ENCODE peak calls at places on chromosomes 12 and 14, in ten cellular contexts. J is endothelial cell of umbilical vein, R is HCT116, M is adipocyte, I is PC-3, X is neural progenitor cell, L is mesendoderm, F is fibroblast of lung, W is IMR-90, Z is astrocyte. V is an unnamed sample.

GRCh38 chr12:113568021-113568420 is 96.3 kb upstream of the LHX5 start:
- DNase-seq in J (no peak), R (no peak), M (no peak), I (no peak), X (peak), L (no peak), F (no peak), W (no peak), Z (no peak), V (no peak)

GRCh38 chr12:5088586-5089264 is 45.0 kb downstream of the KCNA5 start:
- DNase-seq in J (no peak), R (no peak), M (peak), I (peak), X (no peak), L (no peak), F (peak), W (peak), Z (peak), V (peak)

GRCh38 chr12:113039911-113040425 is 16.6 kb upstream of the DTX1 start:
- DNase-seq in J (no peak), R (no peak), M (no peak), I (peak), X (no peak), L (no peak), F (no peak), W (no peak), Z (no peak), V (no peak)

GRCh38 chr12:72219937-72220336 is 52.2 kb upstream of the TRHDE start:
- DNase-seq in J (no peak), R (no peak), M (no peak), I (no peak), X (no peak), L (no peak), F (no peak), W (no peak), Z (no peak), V (no peak)

GRCh38 chr14:104181761-104182530 is 43.6 kb downstream of the KIF26A start:
- DNase-seq in J (no peak), R (peak), M (no peak), I (peak), X (no peak), L (no peak), F (no peak), W (no peak), Z (no peak), V (no peak)

GRCh38 chr12:52245259-52245961 is 12.4 kb downstream of the KRT7 start:
- DNase-seq in J (no peak), R (no peak), M (no peak), I (peak), X (no peak), L (no peak), F (no peak), W (no peak), Z (no peak), V (no peak)

GRCh38 chr14:39279515-39279914 is 45.8 kb downstream of the MIA2 start:
- DNase-seq in J (no peak), R (no peak), M (no peak), I (no peak), X (no peak), L (no peak), F (no peak), W (no peak), Z (no peak), V (no peak)

GRCh38 chr12:116331876-116332275 is 54.4 kb upstream of the MED13L start:
- DNase-seq in J (no peak), R (no peak), M (no peak), I (no peak), X (no peak), L (no peak), F (no peak), W (no peak), Z (no peak), V (no peak)

GRCh38 chr12:64181504-64182291 is 40.4 kb downstream of the KICS2 start:
- DNase-seq in J (peak), R (peak), M (peak), I (peak), X (peak), L (peak), F (peak), W (peak), Z (peak), V (peak)

GRCh38 chr14:88551094-88551870 is 3.5 kb downstream of the PTPN21 start:
- DNase-seq in J (peak), R (peak), M (peak), I (peak), X (peak), L (peak), F (peak), W (peak), Z (peak), V (peak)

GRCh38 chr12:109726511-109727038 is 12.9 kb downstream of the FAM222A start:
- DNase-seq in J (no peak), R (no peak), M (no peak), I (no peak), X (no peak), L (no peak), F (no peak), W (no peak), Z (no peak), V (peak)

GRCh38 chr14:35333797-35334743 is 41.9 kb downstream of the PSMA6 start:
- DNase-seq in J (no peak), R (no peak), M (no peak), I (no peak), X (no peak), L (no peak), F (no peak), W (no peak), Z (no peak), V (no peak)

GRCh38 chr12:72010365-72010764 is 71.7 kb downstream of the TPH2 start:
- DNase-seq in J (no peak), R (no peak), M (peak), I (no peak), X (no peak), L (no peak), F (peak), W (peak), Z (peak), V (no peak)

GRCh38 chr12:94650143-94651056 is at the start of gene TMCC3:
- DNase-seq in J (peak), R (no peak), M (peak), I (peak), X (peak), L (peak), F (peak), W (no peak), Z (no peak), V (peak)

GRCh38 chr12:128606040-128606439 is 217.7 kb downstream of the SLC15A4 start:
- DNase-seq in J (no peak), R (no peak), M (no peak), I (no peak), X (no peak), L (peak), F (no peak), W (no peak), Z (no peak), V (no peak)

GRCh38 chr14:102819176-102819628 is 42.0 kb downstream of the TRAF3 start:
- DNase-seq in J (no peak), R (no peak), M (no peak), I (no peak), X (no peak), L (no peak), F (no peak), W (no peak), Z (no peak), V (no peak)

GRCh38 chr14:102504302-102504950 is 5.2 kb downstream of the ANKRD9 start:
- DNase-seq in J (no peak), R (no peak), M (no peak), I (no peak), X (no peak), L (no peak), F (no peak), W (no peak), Z (no peak), V (no peak)

GRCh38 chr14:75971509-75971908 is 10.3 kb downstream of the TGFB3 start:
- DNase-seq in J (no peak), R (no peak), M (no peak), I (no peak), X (no peak), L (no peak), F (no peak), W (no peak), Z (no peak), V (no peak)

GRCh38 chr14:44910826-44911225 is 50.9 kb downstream of the KLHL28 start:
- DNase-seq in J (no peak), R (no peak), M (no peak), I (no peak), X (no peak), L (no peak), F (no peak), W (no peak), Z (no peak), V (no peak)

GRCh38 chr12:100391856-100392255 is 35.0 kb downstream of the SLC17A8 start:
- DNase-seq in J (no peak), R (no peak), M (peak), I (peak), X (no peak), L (no peak), F (no peak), W (no peak), Z (no peak), V (no peak)

GRCh38 chr12:65232490-65233077 is 45.9 kb upstream of the MSRB3 start:
- DNase-seq in J (peak), R (no peak), M (peak), I (peak), X (no peak), L (peak), F (peak), W (peak), Z (peak), V (no peak)

GRCh38 chr14:82075566-82075965 is 541.9 kb upstream of the SEL1L start:
- DNase-seq in J (no peak), R (no peak), M (peak), I (peak), X (peak), L (peak), F (peak), W (no peak), Z (no peak), V (no peak)

GRCh38 chr12:11026118-11026517 is 3.7 kb upstream of the TAS2R19 start:
- DNase-seq in J (no peak), R (no peak), M (no peak), I (peak), X (peak), L (peak), F (no peak), W (no peak), Z (no peak), V (no peak)

GRCh38 chr14:57617510-57617909 is 123.9 kb upstream of the CCDC198 start:
- DNase-seq in J (no peak), R (no peak), M (no peak), I (no peak), X (no peak), L (peak), F (no peak), W (no peak), Z (no peak), V (no peak)

DNA sequence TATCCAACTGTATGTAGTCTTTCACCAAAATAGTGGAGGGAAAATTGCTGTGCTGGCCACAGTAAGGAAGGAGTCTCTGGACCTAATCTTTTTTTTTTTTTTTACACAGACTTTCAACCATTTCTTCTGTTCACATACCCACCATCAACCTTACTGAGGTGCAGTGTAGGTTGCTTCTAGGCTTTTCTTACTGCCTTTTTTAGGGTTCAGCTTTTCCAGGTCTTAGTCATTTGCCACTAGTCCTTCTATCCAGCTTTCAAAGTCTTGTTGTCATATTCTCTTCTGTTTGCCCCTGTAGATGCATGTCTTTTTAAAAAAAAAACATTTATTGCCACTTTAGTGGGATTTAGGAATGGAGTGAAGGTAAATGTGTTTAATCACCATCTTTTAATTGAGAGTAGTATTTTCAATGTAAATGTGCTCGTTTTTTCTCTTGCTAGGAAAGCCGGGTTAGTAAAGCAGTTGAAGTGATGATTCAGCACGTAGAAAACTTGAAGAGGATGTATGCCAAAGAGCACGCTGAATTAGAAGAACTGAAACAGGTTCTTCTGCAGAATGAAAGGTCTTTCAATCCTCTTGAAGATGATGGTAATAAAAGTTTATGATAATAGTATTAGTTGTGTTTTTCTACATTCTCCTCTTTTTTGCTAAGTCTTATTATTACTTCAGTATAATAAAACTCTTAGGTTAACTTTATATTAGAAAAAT is 94.1 kb downstream of the DNAI7 start:
- DNase-seq in J (no peak), R (no peak), M (no peak), I (no peak), X (no peak), L (no peak), F (no peak), W (no peak), Z (no peak), V (no peak)
- H3K9ac ChIP-seq in J (no peak), R (no peak), M (no peak), I (no peak), X (no peak), L (no peak), F (no peak), W (no peak), Z (no peak), V (no peak)

GRCh38 chr12:130954544-130954831 is 781 bp downstream of the ADGRD1 start:
- DNase-seq in J (no peak), R (no peak), M (no peak), I (no peak), X (no peak), L (no peak), F (no peak), W (no peak), Z (no peak), V (no peak)
- H3K4me3 ChIP-seq in J (no peak), R (no peak), M (peak), I (no peak), X (no peak), L (no peak), F (peak), W (no peak), Z (no peak), V (peak)

GRCh38 chr12:55748230-55748993 is 5.5 kb downstream of the GDF11 start:
- DNase-seq in J (no peak), R (no peak), M (no peak), I (no peak), X (no peak), L (no peak), F (no peak), W (no peak), Z (no peak), V (no peak)

GRCh38 chr12:55746147-55746912 is 3.4 kb downstream of the GDF11 start:
- DNase-seq in J (no peak), R (no peak), M (no peak), I (no peak), X (no peak), L (no peak), F (peak), W (no peak), Z (peak), V (no peak)

GRCh38 chr12:55743967-55744931 is 1.3 kb downstream of the GDF11 start:
- DNase-seq in J (peak), R (no peak), M (peak), I (no peak), X (peak), L (no peak), F (no peak), W (no peak), Z (no peak), V (no peak)

GRCh38 chr12:55745361-55746146 is 2.6 kb downstream of the GDF11 start:
- DNase-seq in J (no peak), R (no peak), M (peak), I (no peak), X (peak), L (peak), F (no peak), W (no peak), Z (no peak), V (no peak)

DNA sequence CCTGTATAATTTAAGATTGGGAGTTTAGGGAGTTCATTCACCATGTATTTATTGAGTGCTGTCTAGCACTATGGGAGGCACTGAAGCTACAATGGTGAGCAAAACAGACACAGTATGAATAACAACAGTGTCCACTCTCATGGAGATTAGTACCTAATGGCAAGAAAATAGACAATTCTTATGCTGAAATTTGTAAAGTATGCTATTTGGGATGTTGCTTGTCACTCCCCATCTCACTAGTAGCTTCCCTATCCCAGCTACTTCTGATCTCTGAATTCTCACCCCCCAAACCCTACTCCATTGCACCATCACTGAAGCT is 4.0 kb downstream of the GDF11 start:
- DNase-seq in J (no peak), R (no peak), M (no peak), I (no peak), X (no peak), L (no peak), F (no peak), W (no peak), Z (no peak), V (no peak)
- H3K9ac ChIP-seq in J (no peak), R (no peak), M (no peak), I (no peak), X (peak), L (no peak), F (no peak), W (no peak), Z (no peak), V (no peak)

DNA sequence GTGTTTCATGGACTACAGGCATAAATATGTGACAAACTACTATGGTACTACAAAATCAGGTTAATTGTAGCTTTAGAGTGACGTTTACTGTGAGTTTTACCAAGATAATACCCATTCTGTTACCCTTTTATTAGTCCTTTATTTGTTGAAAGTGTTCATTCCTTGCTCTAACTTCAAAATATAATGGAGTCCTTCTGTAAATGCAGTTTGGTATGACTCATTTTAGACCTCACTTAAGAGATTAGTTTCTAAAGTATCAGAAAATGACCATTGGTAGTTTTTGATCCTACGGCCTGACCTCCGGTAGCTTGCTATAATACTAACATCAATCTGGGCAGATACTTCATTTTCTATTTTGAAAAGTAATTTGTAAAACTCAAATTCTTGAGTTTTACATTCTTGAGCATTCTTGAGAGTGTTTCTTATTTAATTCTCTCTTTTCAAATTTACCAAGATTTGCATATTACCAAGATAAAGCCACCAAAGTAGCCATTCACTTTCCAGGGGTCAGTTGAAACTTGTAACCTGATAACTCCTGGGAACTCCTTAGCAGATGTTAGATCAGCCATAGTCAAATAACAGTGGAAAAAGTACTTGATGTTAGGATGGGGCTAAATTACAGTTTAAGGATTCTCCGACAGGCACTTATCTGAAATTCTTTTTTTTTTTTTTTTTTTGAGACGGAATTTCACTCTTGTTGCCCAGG is 4.2 kb downstream of the HSPA2 start:
- DNase-seq in J (no peak), R (no peak), M (no peak), I (no peak), X (no peak), L (peak), F (no peak), W (peak), Z (no peak), V (no peak)
- H3K4me3 ChIP-seq in J (no peak), R (no peak), M (no peak), I (no peak), X (no peak), L (no peak), F (no peak), W (no peak), Z (no peak), V (no peak)

GRCh38 chr12:88578821-88579518 is 1.3 kb downstream of the KITLG start:
- DNase-seq in J (peak), R (no peak), M (peak), I (peak), X (peak), L (peak), F (no peak), W (no peak), Z (no peak), V (peak)

GRCh38 chr12:88578274-88578673 is 2.0 kb downstream of the KITLG start:
- DNase-seq in J (peak), R (no peak), M (peak), I (peak), X (peak), L (peak), F (peak), W (no peak), Z (peak), V (no peak)

GRCh38 chr12:88579572-88579940 is 715 bp downstream of the KITLG start:
- DNase-seq in J (no peak), R (no peak), M (peak), I (peak), X (peak), L (peak), F (peak), W (no peak), Z (no peak), V (peak)

GRCh38 chr12:88575361-88575959 is 4.8 kb downstream of the KITLG start:
- DNase-seq in J (no peak), R (no peak), M (no peak), I (no peak), X (no peak), L (no peak), F (no peak), W (no peak), Z (no peak), V (no peak)

GRCh38 chr12:88577537-88577936 is 2.7 kb downstream of the KITLG start:
- DNase-seq in J (peak), R (peak), M (no peak), I (peak), X (no peak), L (peak), F (peak), W (no peak), Z (peak), V (no peak)
- H3K9ac ChIP-seq in J (no peak), R (peak), M (peak), I (no peak), X (no peak), L (no peak), F (no peak), W (no peak), Z (no peak), V (no peak)

DNA sequence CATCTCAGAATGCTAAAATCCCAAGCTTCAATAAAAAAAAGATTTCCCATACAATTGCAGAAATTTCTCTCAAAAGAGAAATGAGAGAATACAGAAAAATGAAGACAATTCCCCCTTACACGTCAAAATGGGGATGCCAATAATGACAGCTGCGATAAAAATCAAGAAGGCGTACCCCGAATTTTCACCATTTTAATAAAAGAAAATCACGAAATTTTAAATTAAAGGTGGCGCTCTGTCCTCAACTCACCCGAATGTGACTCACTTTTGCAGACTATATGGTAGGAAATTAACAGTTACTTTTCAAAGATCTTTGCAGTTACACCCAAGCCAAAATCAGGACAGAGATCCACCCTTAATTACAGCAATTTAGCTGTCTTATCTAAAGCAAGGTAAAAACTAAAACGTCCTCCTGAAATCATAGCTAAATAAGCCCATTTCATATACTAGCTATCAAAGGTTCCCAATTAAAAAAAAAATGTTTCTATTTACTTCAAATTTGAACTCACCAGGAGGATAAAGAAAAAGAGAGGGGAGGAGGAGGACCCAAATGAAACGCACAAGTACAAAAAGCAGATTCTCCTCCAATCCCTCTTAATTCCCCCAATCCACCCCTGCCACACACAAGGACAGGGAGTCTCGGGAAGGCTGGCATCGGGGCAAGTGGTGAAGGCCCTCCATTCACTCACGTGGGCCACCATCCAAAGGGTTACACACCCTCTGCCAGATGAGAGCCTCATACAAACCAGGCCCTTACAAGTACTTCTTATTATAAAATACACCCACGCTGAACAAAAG is 1.9 kb downstream of the ATP2B1 start:
- DNase-seq in J (peak), R (no peak), M (peak), I (peak), X (peak), L (peak), F (peak), W (peak), Z (peak), V (peak)
- H3K4me3 ChIP-seq in J (peak), R (peak), M (peak), I (peak), X (peak), L (no peak), F (peak), W (peak), Z (peak), V (peak)